ENCODE peak calls at places on chromosomes 3 and 15, in four cellular contexts. B is activated B cell treated with CpG ODN at 0.5 μM for 24 hours, E is astrocyte, L is mammary epithelial cell. S is an unnamed sample.

GRCh38 chr15:70557506-70558258 is 205.7 kb downstream of the UACA start:
- DNase-seq in L (no peak), E (no peak), B (no peak), S (no peak)

GRCh38 chr3:140206196-140207040 is 271.4 kb downstream of the CLSTN2 start:
- DNase-seq in L (peak; percentile 39), E (peak; percentile 35), B (no peak), S (no peak)

GRCh38 chr3:59775106-59775505 is 725.3 kb upstream of the CFAP20DC start:
- DNase-seq in L (no peak), E (peak; percentile 71), B (no peak), S (no peak)

GRCh38 chr3:122912772-122913538 is 114.6 kb downstream of the SEMA5B start:
- DNase-seq in L (no peak), B (no peak), E (no peak), S (peak; percentile 81)

GRCh38 chr15:74431645-74432044 is 2.1 kb downstream of the SEMA7A start:
- DNase-seq in E (no peak), L (no peak), B (no peak), S (no peak)

GRCh38 chr15:88012233-88012632 is 244.3 kb downstream of the NTRK3 start:
- DNase-seq in B (no peak), L (no peak), E (peak; percentile 2), S (no peak)

GRCh38 chr3:17401912-17402311 is 340.5 kb downstream of the TBC1D5 start:
- DNase-seq in E (no peak), L (no peak), B (no peak), S (no peak)

GRCh38 chr3:187958432-187959003 is 195.4 kb upstream of the LPP start:
- DNase-seq in L (no peak), B (no peak), E (no peak), S (peak; percentile 53)

GRCh38 chr3:133393691-133394474 is 6.0 kb upstream of the BFSP2 start:
- DNase-seq in E (peak; percentile 16), B (no peak), L (no peak), S (no peak)

GRCh38 chr15:40388941-40389823 is 6.7 kb downstream of the KNSTRN start:
- DNase-seq in E (no peak), B (no peak), L (peak; percentile 53), S (no peak)

GRCh38 chr15:29871401-29871800 is 49.1 kb upstream of the TJP1 start:
- DNase-seq in L (no peak), E (no peak), B (no peak), S (peak; percentile 62)

GRCh38 chr3:49723301-49723630 is 485 bp downstream of the GMPPB start:
- DNase-seq in B (peak; percentile 41), E (peak; percentile 29), L (peak; percentile 42), S (peak; percentile 89)

GRCh38 chr15:56243117-56243773 is 434 bp downstream of the RFX7 start:
- DNase-seq in E (peak; percentile 18), B (peak; percentile 23), L (no peak), S (peak; percentile 82)

GRCh38 chr3:41182504-41183059 is 16.7 kb upstream of the CTNNB1 start:
- DNase-seq in B (no peak), L (no peak), E (no peak), S (no peak)

GRCh38 chr3:141302364-141303141 is 65.8 kb upstream of the ZBTB38 start:
- DNase-seq in B (no peak), L (peak; percentile 81), E (peak; percentile 33), S (no peak)

GRCh38 chr15:33526532-33526931 is 215.8 kb downstream of the RYR3 start:
- DNase-seq in L (no peak), E (no peak), B (no peak), S (no peak)

GRCh38 chr3:71695000-71695482 is 30.2 kb downstream of the EIF4E3 start:
- DNase-seq in E (no peak), B (no peak), L (no peak), S (no peak)

GRCh38 chr15:89908226-89908625 is 4.5 kb downstream of the ARPIN start:
- DNase-seq in L (no peak), E (no peak), B (no peak), S (no peak)

GRCh38 chr3:126872701-126873100 is 110.2 kb upstream of the PLXNA1 start:
- DNase-seq in L (no peak), E (no peak), B (no peak), S (no peak)

GRCh38 chr3:185657211-185657610 is 71.1 kb downstream of the SENP2 start:
- DNase-seq in L (no peak), E (no peak), B (no peak), S (no peak)

GRCh38 chr3:71056327-71056726 is 527.2 kb downstream of the FOXP1 start:
- DNase-seq in L (peak; percentile 72), E (peak; percentile 81), B (no peak), S (no peak)

GRCh38 chr15:48565560-48566482 is 79.7 kb downstream of the FBN1 start:
- DNase-seq in B (no peak), E (peak; percentile 83), L (peak; percentile 79), S (no peak)
- TF ChIP-seq CTCF in B (no peak), E (no peak), L (no peak), S (no peak)

DNA sequence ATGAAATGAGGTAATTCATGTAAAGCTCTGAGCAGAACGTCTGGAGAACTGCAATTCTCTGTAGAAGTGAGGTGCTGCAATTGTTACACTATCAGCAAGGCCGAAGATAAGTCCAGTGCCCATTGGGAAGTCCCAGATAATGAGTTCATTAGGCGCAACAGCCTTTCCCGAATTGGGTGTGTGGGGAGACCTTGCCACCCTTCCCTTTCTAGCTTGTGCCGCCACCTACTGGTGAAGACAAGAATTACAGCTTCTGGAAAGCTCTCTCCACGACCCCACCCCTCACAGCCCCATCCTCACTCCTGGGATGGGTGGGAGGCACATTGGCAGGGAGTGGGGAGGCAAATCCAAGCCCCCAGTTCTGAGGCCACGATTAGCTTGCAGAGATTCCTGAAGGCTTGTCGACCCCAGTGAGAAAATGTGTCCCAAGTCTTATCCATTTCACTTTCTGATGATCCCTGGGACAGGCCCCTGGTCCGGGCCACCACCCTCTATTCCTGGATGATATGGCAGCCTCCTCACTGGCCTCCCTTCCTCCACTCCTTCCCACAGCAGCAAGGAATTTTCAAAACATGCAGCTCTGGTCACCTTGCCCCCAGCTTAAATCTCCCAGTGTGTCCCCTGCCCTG is 36.4 kb downstream of the FAM3D start:
- DNase-seq in B (peak; percentile 29), E (peak; percentile 33), L (peak; percentile 43), S (peak; percentile 56)
- TF ChIP-seq CTCF in B (peak; percentile 96), E (peak; percentile 67), L (peak; percentile 76), S (peak; percentile 86)

GRCh38 chr15:78620021-78620838 is 566 bp downstream of the CHRNA3 start:
- DNase-seq in B (no peak), L (no peak), E (no peak), S (peak; percentile 10)
- TF ChIP-seq CTCF in B (no peak), L (no peak), E (no peak), S (no peak)

GRCh38 chr3:182704926-182705325 is 88.4 kb upstream of the ATP11B start:
- DNase-seq in E (no peak), L (no peak), B (no peak), S (no peak)
- TF ChIP-seq CTCF in E (no peak), L (no peak), B (no peak), S (no peak)

DNA sequence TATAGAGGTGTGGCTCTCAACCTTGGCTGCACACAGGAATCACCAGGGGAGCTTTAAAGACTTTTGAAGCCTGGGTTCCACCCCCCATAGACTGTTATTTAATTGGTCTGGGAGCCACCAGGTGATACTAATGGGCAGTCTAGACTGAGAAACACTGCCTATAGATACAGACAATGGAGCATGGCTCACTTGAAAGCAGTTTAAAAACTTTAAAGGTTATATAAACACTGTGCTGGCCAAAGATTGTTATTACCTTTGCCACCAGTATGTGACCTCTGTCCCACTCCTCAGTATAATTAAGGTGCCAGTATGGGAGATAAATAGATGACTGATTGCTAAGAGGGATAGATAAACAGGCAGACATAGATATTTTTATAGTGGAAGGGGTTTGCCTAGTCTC is 3.8 kb downstream of the GOLIM4 start:
- DNase-seq in B (no peak), L (no peak), E (no peak), S (no peak)
- TF ChIP-seq CTCF in B (no peak), L (no peak), E (no peak), S (no peak)

DNA sequence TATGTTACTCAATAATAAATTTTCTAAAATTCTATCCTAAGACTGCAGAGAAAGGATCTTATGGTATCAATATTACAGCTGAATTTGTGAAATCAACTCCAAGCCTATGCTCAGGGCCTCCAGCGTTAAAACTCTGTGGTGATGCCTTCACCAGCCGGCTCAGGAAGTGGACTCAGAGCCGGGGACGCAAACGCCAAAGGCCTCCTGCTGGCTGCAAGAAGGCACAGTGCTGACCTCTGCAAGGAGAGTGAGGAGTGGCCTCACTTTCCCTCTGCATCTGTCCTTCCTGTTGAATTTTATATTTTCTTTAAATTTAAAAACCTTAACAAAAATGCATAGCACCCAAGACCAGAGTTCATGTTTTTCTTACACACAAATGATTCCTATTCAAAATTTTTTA is 48.5 kb downstream of the HERC2 start:
- DNase-seq in B (no peak), L (no peak), E (no peak), S (no peak)
- TF ChIP-seq CTCF in B (no peak), L (no peak), E (peak; percentile 16), S (no peak)

S was measured in upper lobe of left lung.